ENCODE peak calls at places on chromosomes 11 and 22, in six cellular contexts. O, X, G, V, R and C are unnamed samples.

GRCh38 chr22:29710193-29710592 is 9.6 kb upstream of the CABP7 start:
- DNase-seq in V (no peak), X (no peak), R (no peak), G (no peak), O (no peak), C (no peak)

GRCh38 chr11:115644846-115645245 is 140.6 kb upstream of the CADM1 start:
- DNase-seq in X (peak), V (no peak), O (no peak), G (no peak), R (no peak), C (no peak)

GRCh38 chr11:67491276-67492068 is 8.6 kb downstream of the AIP start:
- DNase-seq in R (no peak), O (no peak), X (no peak), G (no peak), V (no peak), C (no peak)

GRCh38 chr11:11448626-11449025 is 95.6 kb upstream of the CSNK2A3 start:
- DNase-seq in V (no peak), O (no peak), G (no peak), R (no peak), X (no peak), C (no peak)

GRCh38 chr22:35451602-35452001 is 51.7 kb downstream of the MCM5 start:
- DNase-seq in R (no peak), V (no peak), G (no peak), X (no peak), O (no peak), C (no peak)

GRCh38 chr11:78248191-78248590 is 59.5 kb downstream of the USP35 start:
- DNase-seq in G (no peak), X (peak), R (no peak), V (no peak), O (no peak), C (no peak)

GRCh38 chr22:36332623-36333331 is 55.0 kb downstream of the MYH9 start:
- DNase-seq in X (peak), R (peak), O (no peak), V (no peak), G (no peak), C (peak)

GRCh38 chr11:114344494-114344893 is 48.3 kb downstream of the NNMT start:
- DNase-seq in O (no peak), G (no peak), R (no peak), V (no peak), X (no peak), C (no peak)

GRCh38 chr11:117438371-117439000 is 110.8 kb downstream of the CEP164 start:
- DNase-seq in R (peak), O (no peak), X (peak), G (no peak), V (no peak), C (no peak)

GRCh38 chr11:16166571-16166970 is 189.8 kb downstream of the SOX6 start:
- DNase-seq in X (peak), R (no peak), V (no peak), G (no peak), O (no peak), C (no peak)

GRCh38 chr11:105553015-105553414 is 56.9 kb upstream of the GRIA4 start:
- DNase-seq in G (no peak), V (no peak), R (peak), O (no peak), X (peak), C (peak)

GRCh38 chr11:108654994-108655631 is 9.8 kb upstream of the DDX10 start:
- DNase-seq in G (no peak), V (no peak), R (peak), O (no peak), X (peak), C (peak)

GRCh38 chr22:31288496-31289235 is 3.6 kb downstream of the PIK3IP1 start:
- DNase-seq in O (no peak), V (no peak), R (no peak), X (no peak), G (no peak), C (peak)
- H3K9ac ChIP-seq in O (no peak), V (no peak), R (no peak), X (no peak), G (no peak), C (no peak)

GRCh38 chr22:43233529-43233928 is 46.6 kb upstream of the TTLL12 start:
- DNase-seq in V (no peak), R (no peak), O (no peak), X (no peak), G (no peak), C (no peak)
- H4K91ac ChIP-seq in V (no peak), R (no peak), O (no peak), X (no peak), G (no peak), C (no peak)

GRCh38 chr11:35303596-35304392 is 115.6 kb downstream of the SLC1A2 start:
- DNase-seq in G (no peak), O (no peak), R (peak), V (no peak), X (peak), C (peak)
- H3K9ac ChIP-seq in G (no peak), O (no peak), R (no peak), V (no peak), X (no peak), C (peak)

DNA sequence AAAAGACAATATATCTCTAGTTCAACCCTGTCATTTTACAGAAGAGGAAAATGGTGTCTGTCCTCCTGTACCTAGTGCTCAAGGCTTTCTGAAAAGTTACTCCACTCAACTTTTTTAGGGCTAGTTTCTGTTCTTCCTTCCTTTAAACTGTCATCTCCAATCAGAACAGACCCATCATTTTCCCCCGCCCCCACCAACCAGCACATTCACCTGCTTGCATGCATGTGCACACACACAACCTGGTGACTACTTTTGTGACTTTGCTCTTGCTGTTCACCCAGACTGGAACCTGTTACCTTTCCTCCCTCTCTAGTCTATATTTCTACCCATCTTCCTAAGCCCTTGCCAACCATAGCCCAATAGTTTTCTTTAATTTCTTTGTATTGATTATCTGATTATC is 5.6 kb downstream of the FBXO7 start:
- DNase-seq in X (no peak), V (no peak), O (no peak), G (no peak), R (no peak), C (no peak)
- H4K91ac ChIP-seq in X (no peak), V (no peak), O (no peak), G (no peak), R (no peak), C (no peak)

GRCh38 chr22:37542959-37543358 is 17.3 kb upstream of the CDC42EP1 start:
- DNase-seq in V (no peak), X (no peak), G (no peak), R (no peak), O (no peak), C (no peak)

GRCh38 chr22:37547249-37547741 is 13.0 kb upstream of the CDC42EP1 start:
- DNase-seq in X (no peak), R (peak), G (no peak), V (no peak), O (no peak), C (peak)

GRCh38 chr22:37544955-37545702 is 15.2 kb upstream of the CDC42EP1 start:
- DNase-seq in X (peak), G (peak), V (peak), O (no peak), R (peak), C (peak)

GRCh38 chr22:37546436-37547248 is 13.6 kb upstream of the CDC42EP1 start:
- DNase-seq in R (peak), G (peak), X (peak), O (no peak), V (no peak), C (peak)

DNA sequence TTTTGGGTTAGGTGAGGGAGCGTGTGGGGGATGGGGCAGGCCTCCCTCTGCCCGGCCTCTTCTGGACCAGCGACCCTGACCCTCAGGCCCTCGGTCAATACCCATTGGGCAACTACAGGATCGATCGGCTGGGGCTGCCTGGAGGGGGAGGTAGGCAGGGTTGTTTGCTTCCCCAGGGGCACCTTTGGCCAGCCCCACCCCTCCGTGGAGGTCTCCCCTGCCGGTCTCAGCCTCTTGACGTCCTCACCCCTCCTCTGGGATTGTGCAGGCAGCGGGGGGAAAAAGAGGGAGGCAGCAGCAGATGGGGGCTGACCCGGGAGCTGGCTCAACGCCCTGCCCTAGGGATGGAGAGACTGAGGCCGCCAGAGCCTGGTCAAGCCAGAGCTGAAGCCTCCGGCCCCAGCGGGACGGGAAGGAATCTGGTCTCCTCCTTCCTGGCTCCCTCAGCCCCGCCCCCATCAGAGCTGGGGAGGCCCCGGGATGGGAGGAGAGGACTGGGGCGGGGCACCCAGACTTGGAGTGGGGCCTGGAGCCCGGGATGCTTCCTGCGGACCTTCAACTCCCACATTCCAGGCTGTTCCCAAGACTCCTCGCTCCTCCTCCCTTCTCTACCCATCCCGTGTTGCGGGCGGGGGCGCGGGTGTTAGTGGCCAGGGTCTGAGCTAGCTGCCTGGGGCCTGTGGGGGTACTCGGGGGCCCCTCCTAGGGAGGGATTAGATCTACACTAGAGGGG is 14.4 kb upstream of the CDC42EP1 start:
- DNase-seq in R (peak), O (peak), G (peak), V (peak), X (peak), C (peak)
- H3K9ac ChIP-seq in R (peak), O (peak), G (no peak), V (peak), X (peak), C (peak)

DNA sequence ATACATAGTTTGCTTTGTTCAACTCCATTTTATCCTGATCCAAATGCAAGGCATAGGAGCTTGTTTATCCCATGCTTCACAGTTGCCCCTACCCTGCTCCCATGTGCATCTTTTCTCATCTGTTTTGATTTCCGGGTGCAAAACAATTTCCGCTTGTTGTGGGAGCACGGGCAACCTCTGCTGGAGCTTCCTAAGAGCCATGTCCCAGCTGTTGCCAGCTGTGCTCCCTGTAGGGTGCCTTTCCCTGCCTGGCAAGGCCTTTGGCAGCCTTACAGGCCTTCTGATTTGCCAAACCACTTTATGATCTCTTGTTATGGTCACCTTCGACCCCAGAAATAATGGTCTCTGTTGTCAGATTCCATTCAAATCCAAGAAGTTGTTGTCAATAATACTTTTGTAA is 1038.5 kb downstream of the OPCML start:
- DNase-seq in R (no peak), G (no peak), X (no peak), O (no peak), V (no peak), C (no peak)
- H4K91ac ChIP-seq in R (no peak), G (no peak), X (no peak), O (no peak), V (no peak), C (no peak)

GRCh38 chr11:9677951-9678350 is 14.1 kb downstream of the SWAP70 start:
- DNase-seq in X (no peak), R (no peak), O (no peak), G (no peak), V (no peak), C (no peak)

GRCh38 chr11:9672918-9673317 is 9.0 kb downstream of the SWAP70 start:
- DNase-seq in V (no peak), O (no peak), X (no peak), R (no peak), G (no peak), C (no peak)

GRCh38 chr11:9672288-9672916 is 8.5 kb downstream of the SWAP70 start:
- DNase-seq in V (no peak), X (peak), O (no peak), R (peak), G (no peak), C (peak)

GRCh38 chr11:9678576-9678975 is 14.7 kb downstream of the SWAP70 start:
- DNase-seq in V (no peak), O (no peak), R (no peak), G (no peak), X (no peak), C (no peak)

DNA sequence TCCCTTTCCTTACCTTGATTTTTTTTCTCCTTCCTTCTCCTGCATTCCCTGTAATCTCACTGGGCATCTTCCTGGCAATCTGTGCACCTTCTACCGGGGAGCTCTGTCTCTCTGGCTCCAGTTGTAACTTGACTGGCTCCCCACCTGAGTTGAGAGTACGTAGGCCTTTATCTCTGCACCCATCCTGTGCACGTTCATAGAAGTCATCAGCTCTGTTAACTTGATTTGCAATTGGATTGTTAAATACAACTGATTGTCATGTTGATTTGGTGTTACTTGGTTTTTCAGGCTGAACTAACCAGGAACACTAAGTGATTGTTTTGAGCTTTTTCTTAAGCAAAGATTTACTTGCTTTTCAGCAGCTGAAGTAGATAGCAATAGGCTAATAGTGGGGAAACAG is 11.8 kb downstream of the SWAP70 start:
- DNase-seq in O (no peak), G (peak), X (no peak), R (no peak), V (no peak), C (no peak)
- H3K9ac ChIP-seq in O (no peak), G (no peak), X (no peak), R (no peak), V (no peak), C (no peak)